ENCODE peak calls at places on chromosomes 7 and 10, in eight cellular contexts. One of them, this sample, is unnamed. For H3K36me3, the result is how much of the 10 kb centered on the place peaks cover.

GRCh38 chr7:16926861-16927260 is 45.1 kb upstream of the AGR3 start:
- DNase-seq in cardiac muscle cell: no peak
- DNase-seq in GM06990: no peak
- DNase-seq in kidney epithelial cell: no peak
- DNase-seq in Panc1: no peak
- DNase-seq in mucosa of descending colon: no peak
- DNase-seq in HepG2: no peak
- DNase-seq in heart right ventricle: no peak
- DNase-seq in this sample: no peak

GRCh38 chr7:7424151-7424873 is 111.4 kb downstream of the COL28A1 start:
- DNase-seq in heart right ventricle: peak
- DNase-seq in Panc1: peak
- DNase-seq in GM06990: peak
- DNase-seq in kidney epithelial cell: no peak
- DNase-seq in HepG2: peak
- DNase-seq in mucosa of descending colon: peak
- DNase-seq in cardiac muscle cell: peak
- DNase-seq in this sample: peak

GRCh38 chr7:49926720-49927119 is 153.3 kb downstream of the VWC2 start:
- DNase-seq in Panc1: no peak
- DNase-seq in HepG2: no peak
- DNase-seq in heart right ventricle: no peak
- DNase-seq in mucosa of descending colon: no peak
- DNase-seq in kidney epithelial cell: no peak
- DNase-seq in GM06990: no peak
- DNase-seq in cardiac muscle cell: no peak
- DNase-seq in this sample: no peak

GRCh38 chr10:97643586-97643985 is 3.1 kb downstream of the PI4K2A start:
- DNase-seq in cardiac muscle cell: no peak
- DNase-seq in mucosa of descending colon: no peak
- DNase-seq in HepG2: no peak
- DNase-seq in heart right ventricle: no peak
- DNase-seq in Panc1: no peak
- DNase-seq in kidney epithelial cell: no peak
- DNase-seq in GM06990: no peak
- DNase-seq in this sample: no peak

GRCh38 chr10:124649209-124649608 is 95.0 kb downstream of the FAM53B start:
- DNase-seq in mucosa of descending colon: no peak
- DNase-seq in HepG2: no peak
- DNase-seq in heart right ventricle: peak
- DNase-seq in cardiac muscle cell: no peak
- DNase-seq in kidney epithelial cell: no peak
- DNase-seq in Panc1: no peak
- DNase-seq in GM06990: no peak
- DNase-seq in this sample: no peak

GRCh38 chr10:11851910-11852309 is 28.8 kb downstream of the PROSER2 start:
- DNase-seq in heart right ventricle: no peak
- DNase-seq in Panc1: no peak
- DNase-seq in HepG2: no peak
- DNase-seq in mucosa of descending colon: no peak
- DNase-seq in GM06990: no peak
- DNase-seq in cardiac muscle cell: no peak
- DNase-seq in kidney epithelial cell: no peak
- DNase-seq in this sample: no peak

GRCh38 chr10:110017940-110018339 is 10.2 kb downstream of the ADD3 start:
- DNase-seq in mucosa of descending colon: no peak
- DNase-seq in HepG2: no peak
- DNase-seq in cardiac muscle cell: no peak
- DNase-seq in GM06990: no peak
- DNase-seq in heart right ventricle: no peak
- DNase-seq in kidney epithelial cell: no peak
- DNase-seq in Panc1: no peak
- DNase-seq in this sample: no peak

GRCh38 chr10:127343831-127344230 is 147.4 kb upstream of the INSYN2A start:
- DNase-seq in kidney epithelial cell: no peak
- DNase-seq in mucosa of descending colon: no peak
- DNase-seq in GM06990: no peak
- DNase-seq in Panc1: no peak
- DNase-seq in cardiac muscle cell: no peak
- DNase-seq in heart right ventricle: no peak
- DNase-seq in HepG2: no peak
- DNase-seq in this sample: no peak

GRCh38 chr7:12229046-12229445 is 18.0 kb downstream of the TMEM106B start:
- DNase-seq in cardiac muscle cell: no peak
- DNase-seq in Panc1: no peak
- DNase-seq in HepG2: no peak
- DNase-seq in kidney epithelial cell: no peak
- DNase-seq in GM06990: no peak
- DNase-seq in heart right ventricle: no peak
- DNase-seq in mucosa of descending colon: no peak
- DNase-seq in this sample: no peak

GRCh38 chr10:124356706-124357582 is 61.8 kb downstream of the OAT start:
- DNase-seq in heart right ventricle: no peak
- DNase-seq in cardiac muscle cell: no peak
- DNase-seq in GM06990: no peak
- DNase-seq in mucosa of descending colon: no peak
- DNase-seq in Panc1: no peak
- DNase-seq in kidney epithelial cell: no peak
- DNase-seq in HepG2: no peak
- DNase-seq in this sample: no peak

GRCh38 chr10:85100495-85100894 is 772.1 kb downstream of the CCSER2 start:
- DNase-seq in mucosa of descending colon: no peak
- DNase-seq in cardiac muscle cell: no peak
- DNase-seq in heart right ventricle: no peak
- DNase-seq in GM06990: no peak
- DNase-seq in Panc1: no peak
- DNase-seq in kidney epithelial cell: no peak
- DNase-seq in HepG2: no peak
- DNase-seq in this sample: no peak

GRCh38 chr7:85773116-85773783 is 586.4 kb upstream of the SEMA3D start:
- DNase-seq in kidney epithelial cell: no peak
- DNase-seq in Panc1: no peak
- DNase-seq in cardiac muscle cell: no peak
- DNase-seq in GM06990: no peak
- DNase-seq in mucosa of descending colon: no peak
- DNase-seq in HepG2: no peak
- DNase-seq in heart right ventricle: no peak
- DNase-seq in this sample: no peak

GRCh38 chr10:101829561-101830315 is 11.5 kb upstream of the OGA start:
- DNase-seq in HepG2: no peak
- DNase-seq in Panc1: no peak
- DNase-seq in mucosa of descending colon: peak
- DNase-seq in cardiac muscle cell: peak
- DNase-seq in kidney epithelial cell: no peak
- DNase-seq in GM06990: peak
- DNase-seq in heart right ventricle: peak
- DNase-seq in this sample: peak

GRCh38 chr7:133699390-133699789 is 427.8 kb upstream of the LRGUK start:
- DNase-seq in Panc1: no peak
- DNase-seq in GM06990: no peak
- DNase-seq in heart right ventricle: no peak
- DNase-seq in cardiac muscle cell: no peak
- DNase-seq in mucosa of descending colon: no peak
- DNase-seq in kidney epithelial cell: no peak
- DNase-seq in HepG2: no peak
- DNase-seq in this sample: no peak

GRCh38 chr10:124728071-124728829 is 15.9 kb downstream of the FAM53B start:
- DNase-seq in heart right ventricle: no peak
- DNase-seq in mucosa of descending colon: no peak
- DNase-seq in Panc1: no peak
- DNase-seq in cardiac muscle cell: no peak
- DNase-seq in HepG2: no peak
- DNase-seq in GM06990: no peak
- DNase-seq in kidney epithelial cell: no peak
- DNase-seq in this sample: no peak

GRCh38 chr10:33722067-33722466 is 387.6 kb upstream of the NRP1 start:
- DNase-seq in mucosa of descending colon: no peak
- DNase-seq in GM06990: no peak
- DNase-seq in cardiac muscle cell: no peak
- DNase-seq in Panc1: no peak
- DNase-seq in kidney epithelial cell: no peak
- DNase-seq in heart right ventricle: no peak
- DNase-seq in HepG2: no peak
- DNase-seq in this sample: no peak

GRCh38 chr7:43943702-43944187 is 17.5 kb downstream of the UBE2D4 start:
- DNase-seq in kidney epithelial cell: no peak
- DNase-seq in heart right ventricle: no peak
- DNase-seq in HepG2: no peak
- DNase-seq in mucosa of descending colon: no peak
- DNase-seq in cardiac muscle cell: no peak
- DNase-seq in GM06990: no peak
- DNase-seq in Panc1: no peak
- DNase-seq in this sample: no peak

GRCh38 chr7:43937444-43937843 is 11.2 kb downstream of the UBE2D4 start:
- DNase-seq in heart right ventricle: no peak
- DNase-seq in GM06990: no peak
- DNase-seq in mucosa of descending colon: no peak
- DNase-seq in HepG2: no peak
- DNase-seq in Panc1: no peak
- DNase-seq in kidney epithelial cell: no peak
- DNase-seq in cardiac muscle cell: no peak
- DNase-seq in this sample: no peak

GRCh38 chr7:43938892-43939482 is 12.8 kb downstream of the UBE2D4 start:
- DNase-seq in cardiac muscle cell: no peak
- DNase-seq in HepG2: no peak
- DNase-seq in mucosa of descending colon: no peak
- DNase-seq in kidney epithelial cell: no peak
- DNase-seq in GM06990: no peak
- DNase-seq in heart right ventricle: no peak
- DNase-seq in Panc1: no peak
- DNase-seq in this sample: no peak

GRCh38 chr7:43944286-43944685 is 18.1 kb downstream of the UBE2D4 start:
- DNase-seq in heart right ventricle: no peak
- DNase-seq in Panc1: no peak
- DNase-seq in kidney epithelial cell: no peak
- DNase-seq in GM06990: no peak
- DNase-seq in HepG2: no peak
- DNase-seq in mucosa of descending colon: no peak
- DNase-seq in cardiac muscle cell: no peak
- DNase-seq in this sample: no peak

DNA sequence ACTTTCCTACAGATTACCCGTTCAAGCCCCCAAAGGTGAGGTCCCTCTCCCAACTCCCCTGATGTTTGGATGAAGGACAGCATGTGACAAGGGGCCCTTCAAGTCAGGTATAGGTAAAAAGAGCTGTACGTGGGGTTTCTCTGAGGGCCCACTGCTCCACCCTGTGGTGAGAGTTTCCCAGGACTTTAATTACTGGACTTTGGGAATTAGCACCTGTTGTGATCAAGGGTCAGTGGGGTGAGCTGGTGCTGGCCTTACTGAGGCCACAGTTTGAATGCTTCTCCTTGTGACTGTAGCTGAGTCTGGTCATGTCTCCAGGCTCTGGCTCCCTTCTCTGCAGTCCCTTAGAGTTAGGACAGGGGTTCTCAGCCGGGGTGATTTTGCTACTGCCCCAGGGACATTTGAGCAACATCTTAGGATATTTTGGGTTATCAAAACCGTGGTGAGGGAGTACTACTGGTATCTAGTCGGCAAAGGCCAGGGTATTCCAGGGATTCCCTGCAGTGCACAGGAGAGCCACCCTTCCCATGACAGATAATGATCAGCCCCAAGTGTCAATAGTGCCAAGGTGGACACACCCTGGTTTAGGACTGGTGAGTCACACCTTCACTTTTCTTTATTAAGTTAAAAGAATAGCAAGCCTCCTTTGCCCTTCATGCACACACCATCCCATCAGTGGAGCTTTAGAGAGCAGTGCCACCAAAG is 16.9 kb downstream of the UBE2D4 start:
- DNase-seq in heart right ventricle: no peak
- DNase-seq in HepG2: no peak
- DNase-seq in cardiac muscle cell: no peak
- DNase-seq in Panc1: no peak
- DNase-seq in mucosa of descending colon: peak
- DNase-seq in kidney epithelial cell: no peak
- DNase-seq in GM06990: no peak
- DNase-seq in this sample: no peak
- TF ChIP-seq CTCF in heart right ventricle: no peak
- TF ChIP-seq CTCF in HepG2: peak
- TF ChIP-seq CTCF in cardiac muscle cell: peak
- TF ChIP-seq CTCF in Panc1: no peak
- TF ChIP-seq CTCF in mucosa of descending colon: no peak
- TF ChIP-seq CTCF in kidney epithelial cell: no peak
- TF ChIP-seq CTCF in GM06990: no peak
- TF ChIP-seq CTCF in this sample: no peak

DNA sequence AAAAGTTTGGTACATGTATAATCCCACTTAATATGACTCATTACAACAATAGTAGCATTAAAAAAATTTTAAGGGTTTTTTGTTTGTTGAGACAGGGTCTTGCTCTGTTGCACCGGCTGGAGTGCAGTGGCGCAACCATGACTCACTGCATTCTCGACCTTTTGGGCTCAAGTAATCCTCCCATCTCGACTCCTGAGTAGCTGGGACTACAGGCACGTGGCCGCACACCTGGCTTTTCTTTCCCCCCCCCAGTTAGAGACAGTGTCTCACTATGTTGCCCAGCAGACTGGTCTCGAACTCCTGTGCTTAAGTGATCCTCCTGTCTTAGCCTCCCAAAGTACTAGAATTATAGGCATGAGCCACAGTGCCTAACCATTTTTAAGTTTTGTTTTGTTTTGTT is 40.7 kb downstream of the KMT2C start:
- DNase-seq in kidney epithelial cell: peak
- DNase-seq in HepG2: no peak
- DNase-seq in GM06990: no peak
- DNase-seq in cardiac muscle cell: no peak
- DNase-seq in Panc1: no peak
- DNase-seq in heart right ventricle: no peak
- DNase-seq in mucosa of descending colon: no peak
- DNase-seq in this sample: peak
- H3K36me3 ChIP-seq in kidney epithelial cell: under half
- H3K36me3 ChIP-seq in HepG2: under half
- H3K36me3 ChIP-seq in GM06990: under half
- H3K36me3 ChIP-seq in cardiac muscle cell: under half
- H3K36me3 ChIP-seq in Panc1: under half
- H3K36me3 ChIP-seq in heart right ventricle: under half
- H3K36me3 ChIP-seq in mucosa of descending colon: under half
- H3K36me3 ChIP-seq in this sample: under half

DNA sequence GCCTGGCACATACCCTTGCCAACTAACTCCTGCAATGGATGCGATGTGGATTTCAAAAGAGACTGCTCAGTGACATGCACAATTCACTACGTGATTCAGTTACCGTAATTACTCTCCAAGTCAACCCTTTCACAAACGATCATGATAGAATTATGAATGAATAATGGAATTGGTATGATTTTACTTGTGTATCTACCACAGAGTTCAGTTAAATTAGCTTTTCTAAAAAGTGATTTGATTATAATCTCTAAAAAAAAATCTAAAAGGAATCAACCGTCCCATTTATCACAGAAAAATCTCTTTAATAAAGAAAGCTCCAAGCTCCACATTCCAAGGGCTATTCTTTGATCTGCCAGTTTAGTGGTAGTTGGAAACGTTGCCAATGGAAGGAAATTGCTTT is 30.4 kb upstream of the RSU1 start:
- DNase-seq in HepG2: no peak
- DNase-seq in GM06990: no peak
- DNase-seq in heart right ventricle: no peak
- DNase-seq in mucosa of descending colon: no peak
- DNase-seq in kidney epithelial cell: no peak
- DNase-seq in cardiac muscle cell: no peak
- DNase-seq in Panc1: no peak
- DNase-seq in this sample: no peak
- H3K4me3 ChIP-seq in HepG2: no peak
- H3K4me3 ChIP-seq in GM06990: no peak
- H3K4me3 ChIP-seq in heart right ventricle: no peak
- H3K4me3 ChIP-seq in mucosa of descending colon: no peak
- H3K4me3 ChIP-seq in kidney epithelial cell: no peak
- H3K4me3 ChIP-seq in cardiac muscle cell: no peak
- H3K4me3 ChIP-seq in Panc1: no peak
- H3K4me3 ChIP-seq in this sample: no peak

GRCh38 chr10:82796510-82796909 is 921.5 kb downstream of the NRG3 start:
- DNase-seq in heart right ventricle: no peak
- DNase-seq in kidney epithelial cell: no peak
- DNase-seq in Panc1: no peak
- DNase-seq in GM06990: no peak
- DNase-seq in HepG2: no peak
- DNase-seq in mucosa of descending colon: no peak
- DNase-seq in cardiac muscle cell: peak
- DNase-seq in this sample: no peak
- TF ChIP-seq CTCF in heart right ventricle: peak
- TF ChIP-seq CTCF in kidney epithelial cell: peak
- TF ChIP-seq CTCF in Panc1: peak
- TF ChIP-seq CTCF in GM06990: peak
- TF ChIP-seq CTCF in HepG2: no peak
- TF ChIP-seq CTCF in mucosa of descending colon: no peak
- TF ChIP-seq CTCF in cardiac muscle cell: peak
- TF ChIP-seq CTCF in this sample: no peak